ENCODE peak calls at places on chromosome X, in eight cellular contexts. B, X, Z, F, D, T, I and M are unnamed samples.

GRCh38 chrX:72169008-72169728 is 12.4 kb upstream of the PIN4 start:
- DNase-seq in T (peak; percentile 2), I (no peak), X (peak; percentile 8), B (peak; percentile 16), Z (no peak), F (peak; percentile 29), D (no peak), M (no peak)

GRCh38 chrX:45372151-45372550 is 171.5 kb upstream of the DIPK2B start:
- DNase-seq in T (no peak), B (no peak), I (no peak), D (no peak), F (no peak), X (no peak), Z (no peak), M (no peak)

GRCh38 chrX:139008185-139008584 is 296.7 kb upstream of the FGF13 start:
- DNase-seq in Z (no peak), F (no peak), D (no peak), T (no peak), X (no peak), I (no peak), B (no peak), M (no peak)

GRCh38 chrX:40470830-40471429 is 109.8 kb upstream of the ATP6AP2 start:
- DNase-seq in B (no peak), T (no peak), I (no peak), Z (no peak), X (no peak), D (no peak), F (no peak), M (peak; percentile 29)

GRCh38 chrX:155857561-155857960 is 23.6 kb upstream of the VAMP7 start:
- DNase-seq in F (no peak), D (no peak), B (no peak), Z (no peak), X (peak; percentile 18), T (peak; percentile 64), I (no peak), M (no peak)

GRCh38 chrX:39859991-39860861 is 237.5 kb downstream of the BCOR start:
- DNase-seq in B (peak; percentile 85), I (no peak), Z (peak; percentile 46), F (peak; percentile 52), D (no peak), X (peak; percentile 65), T (peak; percentile 94), M (no peak)

GRCh38 chrX:132071260-132071659 is 48.2 kb downstream of the STK26 start:
- DNase-seq in T (peak; percentile 4), X (peak; percentile 26), D (no peak), Z (peak; percentile 12), I (no peak), B (no peak), F (no peak), M (peak; percentile 45)

GRCh38 chrX:110087485-110088356 is 84.8 kb downstream of the TMEM164 start:
- DNase-seq in D (no peak), T (peak; percentile 83), F (no peak), I (no peak), Z (no peak), X (peak; percentile 90), B (no peak), M (no peak)

GRCh38 chrX:132984058-132984650 is 25.7 kb upstream of the HS6ST2 start:
- DNase-seq in X (no peak), I (no peak), F (no peak), B (no peak), Z (no peak), D (no peak), T (no peak), M (no peak)

GRCh38 chrX:103918050-103918449 is 44.4 kb upstream of the TMSB15B start:
- DNase-seq in B (peak; percentile 47), I (peak; percentile 3), X (peak; percentile 73), Z (peak; percentile 86), F (peak; percentile 12), D (peak; percentile 44), T (peak; percentile 50), M (peak; percentile 63)

GRCh38 chrX:43866423-43866822 is 15.8 kb downstream of the MAOB start:
- DNase-seq in X (no peak), T (no peak), F (no peak), I (no peak), D (no peak), Z (no peak), B (no peak), M (no peak)

GRCh38 chrX:129524250-129524850 is 1.1 kb upstream of the SMARCA1 start:
- DNase-seq in X (no peak), T (no peak), I (no peak), B (no peak), Z (no peak), F (no peak), D (no peak), M (no peak)

GRCh38 chrX:2723316-2723879 is 28.4 kb upstream of the XG start:
- DNase-seq in Z (no peak), I (no peak), D (no peak), X (no peak), B (no peak), F (no peak), T (no peak), M (no peak)

GRCh38 chrX:150062292-150063137 is 124.2 kb upstream of the EOLA2 start:
- DNase-seq in B (no peak), D (no peak), T (peak; percentile 17), I (no peak), F (no peak), X (peak; percentile 70), Z (no peak), M (peak; percentile 69)

GRCh38 chrX:9486786-9487185 is 21.9 kb downstream of the TBL1X start:
- DNase-seq in X (peak; percentile 26), B (no peak), Z (no peak), F (no peak), I (no peak), D (no peak), T (no peak), M (no peak)

GRCh38 chrX:23749576-23749975 is 6.5 kb upstream of the ACOT9 start:
- DNase-seq in F (no peak), X (peak; percentile 16), D (no peak), T (no peak), B (no peak), I (no peak), Z (no peak), M (no peak)

GRCh38 chrX:48306175-48306574 is 50.3 kb downstream of the SSX3 start:
- DNase-seq in D (no peak), B (no peak), Z (no peak), F (no peak), I (no peak), X (no peak), T (no peak), M (no peak)

GRCh38 chrX:134004038-134004437 is 18.6 kb upstream of the GPC3 start:
- DNase-seq in X (peak; percentile 42), I (no peak), F (no peak), T (no peak), B (no peak), D (no peak), Z (no peak), M (no peak)

GRCh38 chrX:41045960-41046567 is 39.2 kb upstream of the USP9X start:
- DNase-seq in T (no peak), Z (peak; percentile 26), B (no peak), F (no peak), I (no peak), D (no peak), X (peak; percentile 43), M (no peak)

GRCh38 chrX:153357877-153358276 is 23.9 kb downstream of the ZNF275 start:
- DNase-seq in F (no peak), I (no peak), B (no peak), Z (no peak), X (no peak), D (no peak), T (no peak), M (no peak)

GRCh38 chrX:32571579-32571978 is 639.8 kb downstream of the DMD start:
- DNase-seq in Z (no peak), X (no peak), I (no peak), F (no peak), D (no peak), T (no peak), B (no peak), M (no peak)

GRCh38 chrX:17743913-17744312 is 6.6 kb downstream of the SCML1 start:
- DNase-seq in X (peak; percentile 7), Z (no peak), D (no peak), I (no peak), T (no peak), B (no peak), F (no peak), M (no peak)

GRCh38 chrX:110131031-110131430 is 128.1 kb downstream of the TMEM164 start:
- DNase-seq in F (no peak), X (no peak), Z (no peak), I (no peak), T (no peak), D (no peak), B (no peak), M (no peak)

GRCh38 chrX:124023838-124024238 is 62.3 kb downstream of the STAG2 start:
- DNase-seq in X (peak; percentile 68), D (no peak), F (no peak), T (no peak), I (no peak), B (no peak), Z (no peak), M (no peak)

GRCh38 chrX:139298437-139298836 is 232.1 kb upstream of the F9 start:
- DNase-seq in X (no peak), F (no peak), D (no peak), I (no peak), B (no peak), T (no peak), Z (no peak), M (no peak)